ENCODE peak calls at places on chromosomes 16 and 17, in five cellular contexts. One of them, this sample, is unnamed.
A peak's percentile ranks its signal among the peaks of the same experiment; 100 is the strongest.

GRCh38 chr16:89924925-89925307 is 1.8 kb downstream of the TUBB3 start:
- DNase-seq in H1: no peak
- DNase-seq in K562: no peak
- DNase-seq in HCT116: no peak
- DNase-seq in SK-N-SH: no peak
- DNase-seq in this sample: no peak

GRCh38 chr17:69709441-69709840 is 294.9 kb downstream of the MAP2K6 start:
- DNase-seq in H1: no peak
- DNase-seq in K562: no peak
- DNase-seq in HCT116: no peak
- DNase-seq in SK-N-SH: no peak
- DNase-seq in this sample: no peak

GRCh38 chr17:64331366-64331765 is 59.3 kb downstream of the PECAM1 start:
- DNase-seq in H1: no peak
- DNase-seq in K562: no peak
- DNase-seq in HCT116: no peak
- DNase-seq in SK-N-SH: no peak
- DNase-seq in this sample: no peak

GRCh38 chr17:4833941-4834501 is 881 bp downstream of the MINK1 start:
- DNase-seq in H1: no peak
- DNase-seq in K562: no peak
- DNase-seq in HCT116: no peak
- DNase-seq in SK-N-SH: peak; percentile 44
- DNase-seq in this sample: no peak

GRCh38 chr17:19299866-19300265 is 62.7 kb downstream of the B9D1 start:
- DNase-seq in H1: no peak
- DNase-seq in K562: no peak
- DNase-seq in HCT116: no peak
- DNase-seq in SK-N-SH: no peak
- DNase-seq in this sample: no peak

GRCh38 chr17:49086649-49087048 is 45.9 kb upstream of the B4GALNT2 start:
- DNase-seq in H1: no peak
- DNase-seq in K562: no peak
- DNase-seq in HCT116: no peak
- DNase-seq in SK-N-SH: no peak
- DNase-seq in this sample: no peak

GRCh38 chr17:38600906-38601305 is 4.8 kb downstream of the SRCIN1 start:
- DNase-seq in H1: no peak
- DNase-seq in K562: peak; percentile 53
- DNase-seq in HCT116: no peak
- DNase-seq in SK-N-SH: no peak
- DNase-seq in this sample: peak; percentile 65

GRCh38 chr16:85057948-85058347 is 30.4 kb downstream of the KIAA0513 start:
- DNase-seq in H1: no peak
- DNase-seq in K562: no peak
- DNase-seq in HCT116: no peak
- DNase-seq in SK-N-SH: no peak
- DNase-seq in this sample: no peak

GRCh38 chr16:57476546-57477410 is 9.5 kb downstream of the DOK4 start:
- DNase-seq in H1: no peak
- DNase-seq in K562: no peak
- DNase-seq in HCT116: no peak
- DNase-seq in SK-N-SH: peak; percentile 43
- DNase-seq in this sample: no peak

GRCh38 chr17:40552806-40553693 is 12.2 kb downstream of the CCR7 start:
- DNase-seq in H1: no peak
- DNase-seq in K562: no peak
- DNase-seq in HCT116: no peak
- DNase-seq in SK-N-SH: no peak
- DNase-seq in this sample: no peak

GRCh38 chr16:54928016-54928356 is 2.7 kb upstream of the IRX5 start:
- DNase-seq in H1: no peak
- DNase-seq in K562: no peak
- DNase-seq in HCT116: no peak
- DNase-seq in SK-N-SH: no peak
- DNase-seq in this sample: peak; percentile 69

GRCh38 chr17:39636587-39636926 is 387 bp upstream of the STARD3 start:
- DNase-seq in H1: no peak
- DNase-seq in K562: no peak
- DNase-seq in HCT116: no peak
- DNase-seq in SK-N-SH: no peak
- DNase-seq in this sample: no peak

GRCh38 chr16:70657956-70658355 is 11.6 kb downstream of the IL34 start:
- DNase-seq in H1: no peak
- DNase-seq in K562: no peak
- DNase-seq in HCT116: no peak
- DNase-seq in SK-N-SH: no peak
- DNase-seq in this sample: no peak

GRCh38 chr17:39264119-39264518 is 38.4 kb upstream of the STAC2 start:
- DNase-seq in H1: no peak
- DNase-seq in K562: no peak
- DNase-seq in HCT116: no peak
- DNase-seq in SK-N-SH: no peak
- DNase-seq in this sample: no peak

GRCh38 chr17:6495450-6496115 is 51.3 kb downstream of the PIMREG start:
- DNase-seq in H1: no peak
- DNase-seq in K562: no peak
- DNase-seq in HCT116: no peak
- DNase-seq in SK-N-SH: no peak
- DNase-seq in this sample: no peak

GRCh38 chr16:87387942-87388817 is 4.0 kb upstream of the MAP1LC3B start:
- DNase-seq in H1: peak; percentile 85
- DNase-seq in K562: peak; percentile 87
- DNase-seq in HCT116: peak; percentile 100
- DNase-seq in SK-N-SH: peak; percentile 88
- DNase-seq in this sample: peak; percentile 99

GRCh38 chr17:58328195-58329034 is at the start of gene TSPOAP1:
- DNase-seq in H1: no peak
- DNase-seq in K562: peak; percentile 78
- DNase-seq in HCT116: no peak
- DNase-seq in SK-N-SH: peak; percentile 95
- DNase-seq in this sample: no peak

GRCh38 chr16:52561910-52562741 is 15.2 kb upstream of the TOX3 start:
- DNase-seq in H1: no peak
- DNase-seq in K562: no peak
- DNase-seq in HCT116: no peak
- DNase-seq in SK-N-SH: no peak
- DNase-seq in this sample: peak; percentile 11

GRCh38 chr17:4482338-4483011 is 16.2 kb upstream of the SPNS2 start:
- DNase-seq in H1: no peak
- DNase-seq in K562: no peak
- DNase-seq in HCT116: no peak
- DNase-seq in SK-N-SH: no peak
- DNase-seq in this sample: no peak

GRCh38 chr17:78474631-78475146 is 96.2 kb downstream of the PGS1 start:
- DNase-seq in H1: no peak
- DNase-seq in K562: no peak
- DNase-seq in HCT116: no peak
- DNase-seq in SK-N-SH: no peak
- DNase-seq in this sample: no peak

GRCh38 chr17:39018267-39019134 is 51.3 kb upstream of the FBXO47 start:
- DNase-seq in H1: no peak
- DNase-seq in K562: no peak
- DNase-seq in HCT116: no peak
- DNase-seq in SK-N-SH: no peak
- DNase-seq in this sample: no peak

GRCh38 chr16:31113420-31114124 is 3.9 kb upstream of the KAT8 start:
- DNase-seq in H1: no peak
- DNase-seq in K562: no peak
- DNase-seq in HCT116: no peak
- DNase-seq in SK-N-SH: no peak
- DNase-seq in this sample: no peak

GRCh38 chr16:55642611-55643010 is 13.2 kb upstream of the SLC6A2 start:
- DNase-seq in H1: no peak
- DNase-seq in K562: no peak
- DNase-seq in HCT116: no peak
- DNase-seq in SK-N-SH: no peak
- DNase-seq in this sample: no peak

GRCh38 chr17:46115687-46116086 is 77.5 kb downstream of the KANSL1 start:
- DNase-seq in H1: no peak
- DNase-seq in K562: no peak
- DNase-seq in HCT116: no peak
- DNase-seq in SK-N-SH: no peak
- DNase-seq in this sample: no peak

GRCh38 chr16:80273635-80274538 is 266.9 kb upstream of the DYNLRB2 start:
- DNase-seq in H1: no peak
- DNase-seq in K562: no peak
- DNase-seq in HCT116: no peak
- DNase-seq in SK-N-SH: no peak
- DNase-seq in this sample: no peak

GRCh38 chr17:78933959-78934568 is 8.9 kb upstream of the TIMP2 start:
- DNase-seq in H1: no peak
- DNase-seq in K562: no peak
- DNase-seq in HCT116: no peak
- DNase-seq in SK-N-SH: peak; percentile 86
- DNase-seq in this sample: peak; percentile 98

GRCh38 chr17:27245230-27245696 is 48.7 kb upstream of the WSB1 start:
- DNase-seq in H1: peak; percentile 58
- DNase-seq in K562: peak; percentile 84
- DNase-seq in HCT116: peak; percentile 69
- DNase-seq in SK-N-SH: peak; percentile 84
- DNase-seq in this sample: peak; percentile 84

GRCh38 chr16:3503513-3503912 is 2.7 kb downstream of the CLUAP1 start:
- DNase-seq in H1: no peak
- DNase-seq in K562: no peak
- DNase-seq in HCT116: no peak
- DNase-seq in SK-N-SH: no peak
- DNase-seq in this sample: no peak

GRCh38 chr17:35212668-35213067 is 18.5 kb upstream of the SLC35G3 start:
- DNase-seq in H1: no peak
- DNase-seq in K562: no peak
- DNase-seq in HCT116: no peak
- DNase-seq in SK-N-SH: no peak
- DNase-seq in this sample: no peak

GRCh38 chr17:50905460-50905803 is 39.3 kb upstream of the TOB1 start:
- DNase-seq in H1: no peak
- DNase-seq in K562: no peak
- DNase-seq in HCT116: no peak
- DNase-seq in SK-N-SH: peak; percentile 71
- DNase-seq in this sample: no peak

GRCh38 chr17:50906443-50906842 is 40.3 kb upstream of the TOB1 start:
- DNase-seq in H1: no peak
- DNase-seq in K562: no peak
- DNase-seq in HCT116: no peak
- DNase-seq in SK-N-SH: no peak
- DNase-seq in this sample: no peak

GRCh38 chr17:50904522-50905459 is 38.6 kb upstream of the TOB1 start:
- DNase-seq in H1: no peak
- DNase-seq in K562: no peak
- DNase-seq in HCT116: no peak
- DNase-seq in SK-N-SH: peak; percentile 90
- DNase-seq in this sample: peak; percentile 98

GRCh38 chr17:50902768-50903353 is 36.7 kb upstream of the TOB1 start:
- DNase-seq in H1: no peak
- DNase-seq in K562: no peak
- DNase-seq in HCT116: no peak
- DNase-seq in SK-N-SH: no peak
- DNase-seq in this sample: no peak

GRCh38 chr17:50903604-50904521 is 37.7 kb upstream of the TOB1 start:
- DNase-seq in H1: no peak
- DNase-seq in K562: no peak
- DNase-seq in HCT116: no peak
- DNase-seq in SK-N-SH: no peak
- DNase-seq in this sample: no peak
- TF ChIP-seq JUND in H1: no peak
- TF ChIP-seq JUND in K562: no peak
- TF ChIP-seq JUND in HCT116: no peak
- TF ChIP-seq JUND in SK-N-SH: no peak
- TF ChIP-seq JUND in this sample: no peak

GRCh38 chr16:49463529-49463928 is 89.9 kb downstream of the C16orf78 start:
- DNase-seq in H1: no peak
- DNase-seq in K562: no peak
- DNase-seq in HCT116: no peak
- DNase-seq in SK-N-SH: no peak
- DNase-seq in this sample: no peak
- TF ChIP-seq JUND in H1: no peak
- TF ChIP-seq JUND in K562: no peak
- TF ChIP-seq JUND in HCT116: no peak
- TF ChIP-seq JUND in SK-N-SH: no peak
- TF ChIP-seq JUND in this sample: no peak

DNA sequence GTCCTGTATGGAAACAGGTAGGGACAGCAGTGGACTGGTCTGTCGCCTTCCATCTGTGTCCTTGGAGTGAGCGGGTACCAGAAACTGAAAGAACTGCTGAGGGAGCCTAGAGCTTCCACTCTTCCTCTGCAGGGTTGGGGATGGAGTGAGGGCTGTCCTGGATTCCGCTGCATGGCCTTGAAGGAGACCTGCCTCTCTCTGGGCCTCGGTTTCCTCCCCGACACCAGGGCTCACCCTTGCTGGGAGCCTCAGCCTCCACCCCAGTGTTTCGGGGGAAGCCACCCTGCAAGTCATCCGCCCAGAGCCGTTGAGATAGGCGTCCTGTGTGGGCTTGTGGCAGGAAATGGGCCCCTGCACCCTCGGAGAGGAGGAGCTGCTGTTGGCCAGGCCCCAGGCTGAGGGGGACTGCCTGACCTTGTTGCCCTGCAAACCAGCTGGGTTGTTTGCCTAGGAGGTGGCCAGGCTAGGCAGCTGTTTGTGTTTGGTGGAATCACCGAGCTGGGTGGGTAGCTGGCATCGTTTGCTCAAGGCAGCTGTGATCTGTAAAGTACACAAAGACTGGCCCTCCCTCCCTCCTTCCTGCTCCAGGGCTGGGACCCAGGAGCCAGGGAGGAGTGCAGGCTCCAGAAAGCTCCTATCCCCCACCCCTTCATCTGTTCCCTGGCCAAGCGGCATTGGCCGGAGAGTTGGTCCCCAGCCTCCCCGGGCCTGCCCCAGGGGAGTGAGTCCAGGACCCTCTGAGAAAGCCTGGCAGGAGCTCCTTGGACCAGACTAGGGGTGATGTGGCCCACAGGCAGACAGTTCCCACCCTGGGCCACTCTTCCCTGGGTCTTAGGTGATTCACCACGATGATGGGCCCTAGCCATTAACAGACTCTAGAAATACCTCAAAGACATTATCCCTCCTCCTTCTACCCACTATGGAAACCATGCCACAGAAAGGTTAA is 1.3 kb downstream of the RAB37 start:
- DNase-seq in H1: no peak
- DNase-seq in K562: no peak
- DNase-seq in HCT116: no peak
- DNase-seq in SK-N-SH: no peak
- DNase-seq in this sample: no peak
- TF ChIP-seq JUND in H1: no peak
- TF ChIP-seq JUND in K562: no peak
- TF ChIP-seq JUND in HCT116: no peak
- TF ChIP-seq JUND in SK-N-SH: no peak
- TF ChIP-seq JUND in this sample: no peak

DNA sequence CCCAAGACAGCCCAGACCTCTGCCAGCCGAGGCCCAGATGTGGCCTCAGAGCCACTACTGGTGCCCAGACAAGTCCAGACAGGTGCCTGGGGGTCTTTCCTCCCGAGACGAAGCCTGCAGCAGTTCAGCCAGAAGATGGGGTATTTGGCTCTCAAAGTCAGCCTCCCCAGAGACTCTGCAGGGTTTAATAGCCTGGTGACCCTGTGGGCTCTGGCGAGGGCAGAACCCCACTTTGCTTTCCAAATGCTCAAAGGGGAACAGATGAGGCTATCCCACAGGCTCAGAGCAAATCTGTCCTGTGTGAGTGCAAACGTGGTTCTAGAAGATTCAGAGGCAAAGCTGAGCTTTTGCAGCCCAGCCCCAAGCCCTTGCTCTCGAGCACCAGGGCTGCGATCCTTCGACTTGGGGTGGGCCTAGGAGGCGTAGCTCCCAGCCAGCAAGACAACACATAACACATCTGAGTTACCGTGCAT is 236.0 kb downstream of the MRTFB start:
- DNase-seq in H1: no peak
- DNase-seq in K562: no peak
- DNase-seq in HCT116: no peak
- DNase-seq in SK-N-SH: no peak
- DNase-seq in this sample: no peak
- TF ChIP-seq JUND in H1: no peak
- TF ChIP-seq JUND in K562: no peak
- TF ChIP-seq JUND in HCT116: no peak
- TF ChIP-seq JUND in SK-N-SH: no peak
- TF ChIP-seq JUND in this sample: no peak